ENCODE peak calls at places on chromosomes 3 and 15, in four cellular contexts. N is thoracic aorta, A is putamen, Z is coronary artery. O is an unnamed sample.

GRCh38 chr15:90337256-90337655 is 14.8 kb upstream of the ZNF774 start:
- DNase-seq in N (no peak), A (no peak), Z (no peak), O (no peak)

GRCh38 chr3:25781758-25782594 is 1.3 kb downstream of the NGLY1 start:
- DNase-seq in A (no peak), Z (no peak), N (no peak), O (no peak)

GRCh38 chr15:64070965-64071851 is 22.4 kb downstream of the CIAO2A start:
- DNase-seq in N (peak), A (no peak), Z (peak), O (peak)

GRCh38 chr3:27456554-27456953 is 27.6 kb downstream of the SLC4A7 start:
- DNase-seq in A (no peak), Z (no peak), N (no peak), O (no peak)

GRCh38 chr3:62421275-62421674 is 47.9 kb upstream of the FEZF2 start:
- DNase-seq in Z (no peak), A (no peak), N (no peak), O (no peak)

GRCh38 chr3:61562042-61562809 is 855 bp downstream of the PTPRG start:
- DNase-seq in Z (no peak), N (no peak), A (no peak), O (peak)

GRCh38 chr3:20537234-20537633 is 351.2 kb upstream of the SGO1 start:
- DNase-seq in Z (no peak), A (no peak), N (no peak), O (no peak)

GRCh38 chr15:77016321-77016695 is 21.4 kb downstream of the PSTPIP1 start:
- DNase-seq in N (no peak), A (no peak), Z (no peak), O (no peak)

GRCh38 chr15:45448516-45448915 is 70.2 kb upstream of the GATM start:
- DNase-seq in A (no peak), N (no peak), Z (no peak), O (no peak)

GRCh38 chr3:105274958-105275357 is 91.8 kb upstream of the ALCAM start:
- DNase-seq in A (no peak), N (no peak), Z (no peak), O (no peak)

GRCh38 chr3:72114773-72115172 is 329.8 kb upstream of the PROK2 start:
- DNase-seq in Z (no peak), N (no peak), A (no peak), O (no peak)

GRCh38 chr3:41318520-41318919 is 119.2 kb downstream of the CTNNB1 start:
- DNase-seq in A (no peak), N (no peak), Z (no peak), O (no peak)

GRCh38 chr15:92077353-92078080 is 224.0 kb downstream of the SLCO3A1 start:
- DNase-seq in A (peak), Z (no peak), N (peak), O (peak)

GRCh38 chr15:63938486-63939061 is 104.8 kb upstream of the HERC1 start:
- DNase-seq in Z (no peak), N (no peak), A (no peak), O (peak)